ENCODE peak calls at places on chromosomes 4 and X, in five cellular contexts. One of them, this sample, is unnamed.

GRCh38 chr4:968221-968620 is 5.1 kb downstream of the DGKQ start:
- DNase-seq in fibroblast of mammary gland: no peak
- DNase-seq in SK-N-SH: no peak
- DNase-seq in OCI-LY7: no peak
- DNase-seq in Caco-2: no peak
- DNase-seq in this sample: no peak

GRCh38 chrX:131366387-131366786 is 77.3 kb upstream of the IGSF1 start:
- DNase-seq in fibroblast of mammary gland: no peak
- DNase-seq in SK-N-SH: no peak
- DNase-seq in OCI-LY7: no peak
- DNase-seq in Caco-2: no peak
- DNase-seq in this sample: no peak

GRCh38 chr4:146976145-146976544 is 30.5 kb upstream of the TTC29 start:
- DNase-seq in fibroblast of mammary gland: no peak
- DNase-seq in SK-N-SH: no peak
- DNase-seq in OCI-LY7: no peak
- DNase-seq in Caco-2: no peak
- DNase-seq in this sample: no peak

GRCh38 chr4:72858328-72858727 is 211.2 kb downstream of the COX18 start:
- DNase-seq in fibroblast of mammary gland: peak; percentile 87
- DNase-seq in SK-N-SH: no peak
- DNase-seq in OCI-LY7: no peak
- DNase-seq in Caco-2: no peak
- DNase-seq in this sample: no peak

GRCh38 chr4:19659131-19659530 is 592.6 kb upstream of the SLIT2 start:
- DNase-seq in fibroblast of mammary gland: no peak
- DNase-seq in SK-N-SH: no peak
- DNase-seq in OCI-LY7: no peak
- DNase-seq in Caco-2: no peak
- DNase-seq in this sample: no peak

GRCh38 chr4:74284074-74284473 is 24.2 kb upstream of the EPGN start:
- DNase-seq in fibroblast of mammary gland: peak; percentile 35
- DNase-seq in SK-N-SH: no peak
- DNase-seq in OCI-LY7: no peak
- DNase-seq in Caco-2: no peak
- DNase-seq in this sample: no peak

GRCh38 chr4:123997116-123997515 is 600.5 kb downstream of the SPRY1 start:
- DNase-seq in fibroblast of mammary gland: no peak
- DNase-seq in SK-N-SH: no peak
- DNase-seq in OCI-LY7: no peak
- DNase-seq in Caco-2: no peak
- DNase-seq in this sample: no peak

GRCh38 chrX:56975611-56976010 is 19.7 kb downstream of the SPIN3 start:
- DNase-seq in fibroblast of mammary gland: peak; percentile 6
- DNase-seq in SK-N-SH: no peak
- DNase-seq in OCI-LY7: peak; percentile 1
- DNase-seq in Caco-2: no peak
- DNase-seq in this sample: no peak

GRCh38 chrX:155188786-155189185 is 27.5 kb upstream of the VBP1 start:
- DNase-seq in fibroblast of mammary gland: no peak
- DNase-seq in SK-N-SH: no peak
- DNase-seq in OCI-LY7: peak; percentile 2
- DNase-seq in Caco-2: no peak
- DNase-seq in this sample: no peak

GRCh38 chrX:139094671-139095592 is 383.4 kb upstream of the FGF13 start:
- DNase-seq in fibroblast of mammary gland: peak; percentile 25
- DNase-seq in SK-N-SH: no peak
- DNase-seq in OCI-LY7: no peak
- DNase-seq in Caco-2: no peak
- DNase-seq in this sample: no peak

GRCh38 chr4:163612762-163613161 is 118.3 kb downstream of the TMA16 start:
- DNase-seq in fibroblast of mammary gland: no peak
- DNase-seq in SK-N-SH: no peak
- DNase-seq in OCI-LY7: no peak
- DNase-seq in Caco-2: no peak
- DNase-seq in this sample: no peak

GRCh38 chr4:163610642-163611041 is 116.2 kb downstream of the TMA16 start:
- DNase-seq in fibroblast of mammary gland: no peak
- DNase-seq in SK-N-SH: no peak
- DNase-seq in OCI-LY7: no peak
- DNase-seq in Caco-2: no peak
- DNase-seq in this sample: no peak

GRCh38 chr4:163611784-163612445 is 117.4 kb downstream of the TMA16 start:
- DNase-seq in fibroblast of mammary gland: no peak
- DNase-seq in SK-N-SH: no peak
- DNase-seq in OCI-LY7: no peak
- DNase-seq in Caco-2: no peak
- DNase-seq in this sample: no peak

GRCh38 chr4:163609046-163609445 is 114.6 kb downstream of the TMA16 start:
- DNase-seq in fibroblast of mammary gland: no peak
- DNase-seq in SK-N-SH: no peak
- DNase-seq in OCI-LY7: no peak
- DNase-seq in Caco-2: no peak
- DNase-seq in this sample: no peak

GRCh38 chr4:163611172-163611571 is 116.7 kb downstream of the TMA16 start:
- DNase-seq in fibroblast of mammary gland: no peak
- DNase-seq in SK-N-SH: no peak
- DNase-seq in OCI-LY7: peak; percentile 40
- DNase-seq in Caco-2: no peak
- DNase-seq in this sample: no peak
- H3K4me3 ChIP-seq in fibroblast of mammary gland: no peak overlapping the region
- H3K4me3 ChIP-seq in SK-N-SH: no peak overlapping the region
- H3K4me3 ChIP-seq in OCI-LY7: peak overlapping the region; percentile 32
- H3K4me3 ChIP-seq in Caco-2: no peak overlapping the region
- H3K4me3 ChIP-seq in this sample: no peak overlapping the region

DNA sequence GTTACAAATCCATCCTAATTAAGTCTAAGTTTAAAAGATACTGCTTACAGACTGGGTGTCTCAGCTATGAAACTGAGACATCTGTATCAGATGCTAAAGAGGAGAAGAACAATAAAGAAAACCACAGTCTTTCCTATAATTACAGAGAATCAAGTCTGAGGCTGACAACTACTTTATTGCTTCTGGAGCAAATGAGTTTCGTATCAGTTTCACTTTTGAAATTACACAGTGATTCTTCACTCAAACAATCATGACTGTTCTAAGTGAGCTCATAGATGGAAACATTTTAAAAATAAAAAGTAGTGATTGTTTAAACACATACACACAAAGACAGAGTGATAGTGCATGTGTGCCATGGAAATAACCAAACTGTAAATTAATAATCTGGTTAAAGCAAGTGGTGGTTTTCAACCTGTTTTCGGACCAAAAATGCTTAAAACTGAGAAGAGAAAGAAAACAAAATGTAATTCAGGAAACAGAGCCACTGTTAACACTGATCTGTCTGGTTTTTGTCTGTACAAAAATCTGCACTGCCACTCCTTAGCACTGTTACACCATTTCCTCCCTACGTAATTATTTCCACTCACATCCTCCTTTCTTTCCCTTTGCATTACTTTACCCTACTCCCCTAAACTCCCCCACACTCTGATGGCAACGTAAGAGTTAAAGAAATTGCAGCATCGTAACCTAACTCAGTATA is 12.5 kb downstream of the RFC1 start:
- DNase-seq in fibroblast of mammary gland: peak; percentile 58
- DNase-seq in SK-N-SH: peak; percentile 41
- DNase-seq in OCI-LY7: peak; percentile 71
- DNase-seq in Caco-2: no peak
- DNase-seq in this sample: no peak
- H3K4me3 ChIP-seq in fibroblast of mammary gland: peak overlapping the region; percentile 32
- H3K4me3 ChIP-seq in SK-N-SH: peak overlapping the region; percentile 60
- H3K4me3 ChIP-seq in OCI-LY7: peak overlapping the region; percentile 64
- H3K4me3 ChIP-seq in Caco-2: no peak overlapping the region
- H3K4me3 ChIP-seq in this sample: peak overlapping the region; percentile 51

DNA sequence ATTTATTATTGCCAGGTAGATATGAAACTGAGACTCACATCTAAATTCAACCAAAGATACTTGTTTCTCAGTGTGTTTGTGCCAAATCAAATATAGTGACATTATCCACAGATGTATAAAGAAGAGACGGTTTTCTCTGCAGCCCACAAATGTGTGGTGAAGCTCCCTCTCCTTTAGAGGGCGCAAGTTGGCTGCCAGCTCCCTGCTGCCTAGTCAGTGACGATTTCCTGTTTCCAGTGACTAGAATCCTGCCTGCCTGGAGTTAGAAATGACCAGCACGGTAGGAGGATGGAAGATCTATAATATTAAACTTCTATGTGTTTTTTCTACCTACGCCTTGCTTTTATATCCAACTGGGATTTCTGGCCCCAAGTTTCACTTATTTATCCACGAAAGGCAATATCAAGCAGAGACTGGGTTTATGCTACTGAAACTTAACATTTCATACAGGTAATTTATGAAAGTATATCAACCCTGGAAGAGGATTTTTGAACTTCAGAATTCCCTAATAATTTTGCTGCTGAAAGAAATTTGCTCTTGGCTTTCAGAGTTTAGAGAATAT is 1793.7 kb upstream of the TENM3 start:
- DNase-seq in fibroblast of mammary gland: no peak
- DNase-seq in SK-N-SH: peak; percentile 53
- DNase-seq in OCI-LY7: peak; percentile 55
- DNase-seq in Caco-2: peak; percentile 51
- DNase-seq in this sample: no peak
- H3K4me3 ChIP-seq in fibroblast of mammary gland: no peak overlapping the region
- H3K4me3 ChIP-seq in SK-N-SH: peak overlapping the region; percentile 46
- H3K4me3 ChIP-seq in OCI-LY7: no peak overlapping the region
- H3K4me3 ChIP-seq in Caco-2: no peak overlapping the region
- H3K4me3 ChIP-seq in this sample: no peak overlapping the region

GRCh38 chr4:112647785-112648184 is 10.8 kb downstream of the LARP7 start:
- DNase-seq in fibroblast of mammary gland: no peak
- DNase-seq in SK-N-SH: no peak
- DNase-seq in OCI-LY7: no peak
- DNase-seq in Caco-2: no peak
- DNase-seq in this sample: no peak
- H3K4me3 ChIP-seq in fibroblast of mammary gland: no peak overlapping the region
- H3K4me3 ChIP-seq in SK-N-SH: no peak overlapping the region
- H3K4me3 ChIP-seq in OCI-LY7: no peak overlapping the region
- H3K4me3 ChIP-seq in Caco-2: no peak overlapping the region
- H3K4me3 ChIP-seq in this sample: no peak overlapping the region

GRCh38 chr4:107709916-107710315 is 10.1 kb downstream of the PAPSS1 start:
- DNase-seq in fibroblast of mammary gland: peak; percentile 25
- DNase-seq in SK-N-SH: no peak
- DNase-seq in OCI-LY7: no peak
- DNase-seq in Caco-2: no peak
- DNase-seq in this sample: no peak

GRCh38 chr4:107701565-107701964 is 18.5 kb downstream of the PAPSS1 start:
- DNase-seq in fibroblast of mammary gland: no peak
- DNase-seq in SK-N-SH: no peak
- DNase-seq in OCI-LY7: no peak
- DNase-seq in Caco-2: no peak
- DNase-seq in this sample: no peak

GRCh38 chr4:107708225-107708624 is 11.8 kb downstream of the PAPSS1 start:
- DNase-seq in fibroblast of mammary gland: no peak
- DNase-seq in SK-N-SH: no peak
- DNase-seq in OCI-LY7: no peak
- DNase-seq in Caco-2: no peak
- DNase-seq in this sample: no peak

GRCh38 chr4:107710493-107711459 is 9.3 kb downstream of the PAPSS1 start:
- DNase-seq in fibroblast of mammary gland: no peak
- DNase-seq in SK-N-SH: no peak
- DNase-seq in OCI-LY7: peak; percentile 10
- DNase-seq in Caco-2: no peak
- DNase-seq in this sample: no peak

DNA sequence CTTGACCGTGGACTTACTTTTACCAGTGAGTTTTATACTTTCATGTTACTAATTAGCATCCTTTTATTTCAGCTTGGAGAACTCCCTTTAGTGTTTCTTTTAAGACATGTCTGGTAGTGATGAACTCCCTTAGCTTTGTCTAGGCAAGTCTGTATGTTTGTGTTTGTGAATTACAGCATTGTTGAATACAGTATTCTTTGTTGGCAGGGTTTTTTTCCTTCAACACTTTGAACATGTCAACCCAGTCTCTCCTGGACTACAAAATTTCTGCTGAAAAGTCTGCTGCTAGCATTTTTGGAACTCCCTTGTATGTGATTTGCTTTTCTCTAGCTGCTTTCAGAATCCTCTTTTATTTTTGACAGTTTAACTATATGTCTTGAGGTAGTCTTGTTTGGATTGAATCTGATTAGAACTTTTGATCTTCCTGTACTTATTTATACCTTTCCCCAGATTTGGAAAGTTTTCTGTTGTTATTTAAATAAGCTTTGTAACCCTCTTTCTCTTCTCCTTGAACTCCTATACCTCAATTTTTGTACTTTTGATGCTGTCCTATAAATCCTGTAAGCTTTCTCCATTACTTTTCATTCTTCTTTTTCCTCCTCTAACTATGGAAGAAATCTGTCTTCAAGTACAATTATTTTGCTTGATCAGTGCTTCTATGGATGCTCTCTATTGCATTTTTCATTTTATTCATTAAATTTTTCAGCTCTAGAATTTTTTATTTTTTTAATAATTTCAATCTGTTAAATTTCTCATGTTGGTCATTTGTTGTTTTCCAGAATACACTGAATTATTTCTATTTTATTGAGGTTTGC is 14.1 kb downstream of the PAPSS1 start:
- DNase-seq in fibroblast of mammary gland: no peak
- DNase-seq in SK-N-SH: no peak
- DNase-seq in OCI-LY7: no peak
- DNase-seq in Caco-2: no peak
- DNase-seq in this sample: no peak
- H3K4me3 ChIP-seq in fibroblast of mammary gland: no peak overlapping the region
- H3K4me3 ChIP-seq in SK-N-SH: no peak overlapping the region
- H3K4me3 ChIP-seq in OCI-LY7: no peak overlapping the region
- H3K4me3 ChIP-seq in Caco-2: no peak overlapping the region
- H3K4me3 ChIP-seq in this sample: no peak overlapping the region

GRCh38 chrX:11759461-11760311 is 1.6 kb downstream of the MSL3 start:
- DNase-seq in fibroblast of mammary gland: peak; percentile 92
- DNase-seq in SK-N-SH: peak; percentile 76
- DNase-seq in OCI-LY7: peak; percentile 89
- DNase-seq in Caco-2: peak; percentile 83
- DNase-seq in this sample: peak; percentile 71
- H3K4me3 ChIP-seq in fibroblast of mammary gland: peak overlapping the region; percentile 77
- H3K4me3 ChIP-seq in SK-N-SH: peak overlapping the region; percentile 68
- H3K4me3 ChIP-seq in OCI-LY7: peak overlapping the region; percentile 95
- H3K4me3 ChIP-seq in Caco-2: peak overlapping the region; percentile 92
- H3K4me3 ChIP-seq in this sample: peak overlapping the region; percentile 82

DNA sequence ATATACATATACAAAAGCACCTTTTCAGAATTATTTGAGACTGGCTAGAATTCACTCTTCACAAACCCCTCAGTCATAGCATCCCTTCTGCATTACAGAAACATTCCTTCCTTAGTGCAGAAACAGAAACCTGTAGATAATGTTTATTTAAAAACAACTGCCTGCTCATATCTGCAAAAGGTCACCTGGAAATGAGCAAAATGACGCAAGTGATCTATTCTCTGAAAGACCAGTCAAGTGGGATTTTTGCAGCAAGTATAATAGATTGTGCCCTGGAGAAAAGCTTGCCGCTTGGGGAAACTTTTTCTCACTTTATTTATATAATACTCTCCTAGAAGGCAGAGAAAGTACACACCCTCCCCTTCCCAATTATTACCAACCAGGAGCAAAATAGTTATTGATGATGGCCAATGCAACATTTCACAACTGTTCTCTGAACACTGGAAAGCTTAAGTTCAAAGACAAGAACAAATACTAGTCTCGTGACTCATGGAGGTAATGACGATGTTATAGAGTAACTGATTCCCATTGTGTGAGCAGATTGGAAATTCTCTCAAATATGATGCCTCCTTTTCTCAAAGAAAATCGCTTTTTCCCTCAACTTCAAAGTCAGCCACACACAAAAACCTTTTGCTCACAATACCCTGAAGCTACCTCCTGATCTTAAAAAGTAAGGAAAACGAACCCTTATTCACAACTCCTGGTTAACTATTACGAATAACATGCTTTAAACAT is 41.2 kb downstream of the MID1 start:
- DNase-seq in fibroblast of mammary gland: peak; percentile 89
- DNase-seq in SK-N-SH: no peak
- DNase-seq in OCI-LY7: no peak
- DNase-seq in Caco-2: no peak
- DNase-seq in this sample: no peak
- H3K4me3 ChIP-seq in fibroblast of mammary gland: peak overlapping the region; percentile 22
- H3K4me3 ChIP-seq in SK-N-SH: no peak overlapping the region
- H3K4me3 ChIP-seq in OCI-LY7: no peak overlapping the region
- H3K4me3 ChIP-seq in Caco-2: no peak overlapping the region
- H3K4me3 ChIP-seq in this sample: no peak overlapping the region